ENCODE peak calls at places on chromosome 19, in eight cellular contexts. R is fibroblast of lung; B is GM23338; K is transverse colon; T is AG09309; D is activated CD8-positive, alpha-beta T cell treated with anti-CD3 and anti-CD28 coated beads for 36 hours; A is lung; U is NB4. O is an unnamed sample.

GRCh38 chr19:50427997-50428425 is 4.7 kb upstream of the MYBPC2 start:
- DNase-seq in D (no peak), U (no peak), K (peak), R (peak), B (peak), A (peak), T (no peak), O (peak)

GRCh38 chr19:14410054-14410774 is 8.9 kb downstream of the DDX39A start:
- DNase-seq in K (no peak), U (no peak), R (no peak), T (no peak), A (no peak), B (no peak), D (peak), O (no peak)

GRCh38 chr19:16153582-16154336 is 10.3 kb downstream of the HSH2D start:
- DNase-seq in D (peak), T (no peak), A (no peak), R (no peak), B (peak), U (peak), K (no peak), O (no peak)

GRCh38 chr19:42198676-42199439 is 18.6 kb downstream of the DEDD2 start:
- DNase-seq in A (no peak), B (peak), D (peak), T (no peak), K (peak), R (no peak), U (peak), O (peak)

GRCh38 chr19:51375504-51376221 is 3.2 kb upstream of the NKG7 start:
- DNase-seq in D (peak), T (no peak), U (peak), K (no peak), R (no peak), A (no peak), B (no peak), O (no peak)

GRCh38 chr19:33812388-33813330 is 16.0 kb downstream of the KCTD15 start:
- DNase-seq in A (no peak), R (no peak), B (no peak), T (no peak), D (no peak), K (no peak), U (no peak), O (no peak)

GRCh38 chr19:14152713-14153112 is 16.3 kb upstream of the ASF1B start:
- DNase-seq in A (no peak), K (no peak), T (no peak), R (no peak), B (no peak), D (no peak), U (no peak), O (no peak)

GRCh38 chr19:10551698-10552301 is 8.1 kb downstream of the ATG4D start:
- DNase-seq in K (peak), R (peak), U (peak), T (no peak), B (peak), D (peak), A (no peak), O (no peak)

GRCh38 chr19:32652893-32653625 is 21.9 kb downstream of the ANKRD27 start:
- DNase-seq in K (peak), B (no peak), T (no peak), A (peak), R (peak), U (no peak), D (no peak), O (no peak)

GRCh38 chr19:34985249-34986022 is 14.7 kb upstream of the GRAMD1A start:
- DNase-seq in D (peak), B (peak), U (no peak), T (no peak), K (no peak), R (peak), A (peak), O (no peak)
- TF ChIP-seq CTCF in D (no peak), B (no peak), U (no peak), T (no peak), K (no peak), R (no peak), A (no peak), O (no peak)

GRCh38 chr19:1412323-1412923 is 5.0 kb downstream of the DAZAP1 start:
- DNase-seq in A (no peak), B (no peak), K (no peak), U (no peak), D (no peak), R (no peak), T (no peak), O (no peak)
- TF ChIP-seq CTCF in A (no peak), B (no peak), K (no peak), U (no peak), D (no peak), R (no peak), T (no peak), O (no peak)

GRCh38 chr19:17294051-17294891 is 9.0 kb downstream of the ABHD8 start:
- DNase-seq in A (no peak), U (peak), B (peak), K (peak), R (no peak), D (peak), T (no peak), O (peak)

GRCh38 chr19:17296278-17296677 is 6.9 kb downstream of the ABHD8 start:
- DNase-seq in T (no peak), R (no peak), B (no peak), U (peak), A (no peak), K (no peak), D (peak), O (no peak)

GRCh38 chr19:17293605-17294004 is 9.6 kb downstream of the ABHD8 start:
- DNase-seq in B (no peak), R (no peak), K (no peak), T (no peak), U (no peak), A (no peak), D (no peak), O (no peak)

GRCh38 chr19:17289489-17289888 is 7.8 kb downstream of the ANKLE1 start:
- DNase-seq in T (peak), K (peak), A (peak), U (peak), B (peak), R (peak), D (peak), O (peak)

DNA sequence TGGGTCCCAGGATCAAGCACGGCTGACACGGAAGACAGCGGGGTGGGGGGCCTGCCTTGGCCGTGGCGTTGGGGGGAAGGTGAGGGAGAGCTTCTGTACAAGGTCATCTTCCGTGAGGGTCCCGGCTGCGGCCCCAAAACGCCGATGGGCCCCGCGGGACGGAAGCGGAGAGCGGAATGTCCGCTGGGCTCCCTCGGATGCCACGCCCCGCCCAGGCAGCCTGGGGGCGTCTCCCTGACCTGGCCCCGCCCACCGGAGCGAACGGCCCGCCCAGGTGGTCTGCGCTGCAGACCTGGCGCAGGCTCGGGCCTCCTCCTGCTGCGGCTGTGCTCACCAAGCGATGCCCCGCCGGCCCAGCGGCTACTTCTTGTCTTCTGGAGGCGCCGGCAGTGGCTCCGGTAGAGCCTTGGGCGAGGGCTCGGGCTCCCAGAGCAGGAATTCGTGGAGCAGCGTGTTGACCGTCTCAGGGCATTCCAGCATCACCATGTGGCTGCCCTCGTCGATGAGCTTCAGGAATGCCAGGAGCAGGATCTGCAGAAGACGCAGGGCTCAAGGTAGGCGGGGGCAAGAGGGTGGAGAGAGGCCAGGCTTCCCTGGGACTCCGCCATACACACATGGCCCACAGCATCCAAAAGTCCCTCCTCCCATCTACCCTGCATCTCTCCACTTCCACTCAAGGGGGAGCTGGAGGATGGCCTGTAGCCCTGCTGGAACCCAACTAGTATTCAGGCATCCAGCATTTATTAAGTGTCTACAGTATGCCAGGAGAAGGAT is 10.7 kb downstream of the ABHD8 start:
- DNase-seq in D (peak), A (peak), U (peak), B (peak), T (no peak), R (peak), K (peak), O (peak)
- TF ChIP-seq CTCF in D (peak), A (peak), U (peak), B (peak), T (peak), R (peak), K (peak), O (peak)

DNA sequence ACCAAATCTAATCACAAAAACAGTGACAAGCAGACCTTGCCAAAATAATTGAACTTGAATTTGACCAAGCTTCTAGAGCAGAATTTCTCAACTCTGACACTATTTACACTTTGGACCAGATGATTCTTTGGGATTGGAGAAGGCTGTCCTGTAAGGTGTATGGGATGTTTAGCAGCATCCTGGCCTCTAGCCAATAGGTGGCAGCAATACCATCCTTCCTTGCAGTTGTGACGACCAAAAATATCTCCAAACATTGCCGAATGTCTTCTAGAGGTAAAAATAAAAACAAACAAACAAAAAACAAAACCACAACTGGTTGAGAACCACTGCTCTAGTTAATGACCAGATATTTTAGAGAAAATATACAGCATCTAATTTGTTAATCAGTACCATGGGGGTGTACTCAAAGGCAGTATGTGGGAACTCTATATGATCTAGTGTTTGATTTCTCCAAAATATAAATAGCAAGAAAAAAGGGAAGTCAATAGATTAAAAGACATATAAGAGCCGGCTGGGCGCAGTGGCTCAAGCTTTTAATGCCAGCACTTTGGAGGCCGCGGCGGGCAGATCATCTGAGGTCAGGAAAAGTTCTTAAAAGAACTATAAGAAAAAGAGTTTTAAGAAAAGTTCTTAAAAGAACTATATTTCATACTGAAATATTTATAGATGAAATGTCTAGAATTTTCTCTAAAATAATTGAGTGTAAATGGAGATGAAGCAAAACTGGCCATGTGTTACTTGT is 60.9 kb upstream of the ZNF527 start:
- DNase-seq in K (no peak), U (peak), D (peak), R (no peak), A (no peak), B (peak), T (no peak), O (no peak)
- TF ChIP-seq CTCF in K (no peak), U (peak), D (peak), R (no peak), A (no peak), B (peak), T (no peak), O (no peak)

GRCh38 chr19:41025411-41025810 is 34.3 kb downstream of the CYP2B6 start:
- DNase-seq in D (no peak), K (no peak), R (no peak), B (no peak), U (no peak), T (no peak), A (no peak), O (no peak)

GRCh38 chr19:41029524-41030432 is 38.7 kb downstream of the CYP2B6 start:
- DNase-seq in T (no peak), R (no peak), U (no peak), K (no peak), D (no peak), A (no peak), B (no peak), O (no peak)

GRCh38 chr19:41027273-41027967 is 36.3 kb downstream of the CYP2B6 start:
- DNase-seq in A (no peak), R (no peak), K (no peak), D (no peak), U (no peak), B (no peak), T (no peak), O (no peak)

GRCh38 chr19:41023193-41023592 is 32.1 kb downstream of the CYP2B6 start:
- DNase-seq in U (no peak), R (no peak), D (no peak), K (no peak), B (peak), T (no peak), A (no peak), O (no peak)

DNA sequence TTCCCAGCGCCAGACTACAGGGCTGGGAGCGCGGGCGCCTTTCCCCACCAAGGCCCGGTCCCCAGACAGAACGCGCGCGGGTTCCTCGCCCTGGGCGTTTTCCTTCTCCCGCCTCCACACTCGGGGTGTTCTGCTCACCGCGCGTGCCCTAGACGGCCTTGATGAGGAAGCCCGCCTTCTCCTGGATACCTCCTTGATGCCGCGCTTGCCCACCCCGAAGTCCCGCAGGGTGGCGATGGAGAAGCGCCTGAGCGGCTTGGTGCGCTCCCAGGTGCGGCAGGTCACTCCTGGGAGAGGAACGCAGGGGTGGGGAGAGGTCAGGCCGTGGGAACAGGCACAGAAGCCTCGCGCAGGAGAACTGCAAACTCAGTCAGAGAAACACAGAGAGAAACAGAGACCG is 34.8 kb downstream of the CYP2B6 start:
- DNase-seq in T (no peak), U (no peak), D (no peak), R (no peak), K (no peak), B (peak), A (no peak), O (no peak)
- TF ChIP-seq CTCF in T (no peak), U (no peak), D (no peak), R (no peak), K (no peak), B (peak), A (no peak), O (no peak)

GRCh38 chr19:45638930-45639729 is at the start of gene EML2:
- DNase-seq in D (peak), B (peak), R (no peak), A (peak), T (no peak), U (peak), K (peak), O (peak)
- TF ChIP-seq CTCF in D (no peak), B (peak), R (peak), A (peak), T (peak), U (peak), K (no peak), O (peak)

DNA sequence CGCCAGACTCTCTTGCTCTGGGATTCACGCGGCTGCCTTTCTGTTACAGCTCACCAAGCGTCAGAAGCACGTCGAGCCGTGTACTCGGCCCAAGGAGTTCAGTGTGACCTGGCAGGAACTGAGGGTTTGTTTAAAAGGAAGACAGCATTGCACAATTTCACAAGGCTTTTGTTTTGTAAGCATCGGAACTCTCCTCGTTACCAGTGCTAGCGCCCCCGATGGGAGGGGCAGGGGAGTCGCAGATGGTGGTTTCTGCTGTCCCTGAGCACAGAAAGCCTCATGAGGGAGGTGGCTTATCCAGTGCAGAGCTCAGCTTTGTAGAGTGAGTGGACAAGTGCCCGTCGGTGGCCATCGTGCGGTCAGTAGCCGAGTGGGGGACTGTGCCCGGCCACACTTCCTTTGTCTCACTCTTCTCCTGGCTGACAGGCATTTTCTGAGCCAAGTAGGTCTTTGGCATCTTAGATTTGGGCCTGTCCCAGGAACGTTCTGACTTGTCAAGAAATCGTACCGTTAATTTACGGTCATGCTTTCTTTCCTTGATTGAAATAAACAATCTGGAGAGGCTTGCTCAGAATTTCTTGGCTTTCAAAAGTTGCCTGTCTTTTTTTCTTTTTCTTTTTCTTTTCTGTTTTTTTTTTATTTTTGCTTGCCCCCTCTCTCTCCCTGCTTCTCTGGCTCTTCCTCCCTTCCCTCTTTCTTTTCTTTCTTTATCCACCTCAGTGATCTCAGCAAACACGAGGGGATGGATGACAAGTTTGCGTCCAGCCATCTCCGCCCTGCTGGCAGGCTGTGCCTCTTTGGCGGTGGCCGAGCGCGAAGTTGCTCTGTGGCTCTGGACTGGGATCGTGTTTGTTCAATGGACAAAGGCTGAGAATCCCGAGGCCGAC is 7.7 kb downstream of the KDM4B start:
- DNase-seq in B (peak), U (peak), R (peak), T (peak), D (no peak), A (peak), K (peak), O (peak)
- TF ChIP-seq CTCF in B (peak), U (peak), R (peak), T (peak), D (no peak), A (no peak), K (no peak), O (no peak)

GRCh38 chr19:30842926-30843325 is 470.7 kb downstream of the ZNF536 start:
- DNase-seq in R (no peak), T (no peak), K (no peak), D (no peak), U (no peak), B (no peak), A (no peak), O (no peak)
- TF ChIP-seq CTCF in R (no peak), T (no peak), K (no peak), D (no peak), U (no peak), B (no peak), A (no peak), O (no peak)

DNA sequence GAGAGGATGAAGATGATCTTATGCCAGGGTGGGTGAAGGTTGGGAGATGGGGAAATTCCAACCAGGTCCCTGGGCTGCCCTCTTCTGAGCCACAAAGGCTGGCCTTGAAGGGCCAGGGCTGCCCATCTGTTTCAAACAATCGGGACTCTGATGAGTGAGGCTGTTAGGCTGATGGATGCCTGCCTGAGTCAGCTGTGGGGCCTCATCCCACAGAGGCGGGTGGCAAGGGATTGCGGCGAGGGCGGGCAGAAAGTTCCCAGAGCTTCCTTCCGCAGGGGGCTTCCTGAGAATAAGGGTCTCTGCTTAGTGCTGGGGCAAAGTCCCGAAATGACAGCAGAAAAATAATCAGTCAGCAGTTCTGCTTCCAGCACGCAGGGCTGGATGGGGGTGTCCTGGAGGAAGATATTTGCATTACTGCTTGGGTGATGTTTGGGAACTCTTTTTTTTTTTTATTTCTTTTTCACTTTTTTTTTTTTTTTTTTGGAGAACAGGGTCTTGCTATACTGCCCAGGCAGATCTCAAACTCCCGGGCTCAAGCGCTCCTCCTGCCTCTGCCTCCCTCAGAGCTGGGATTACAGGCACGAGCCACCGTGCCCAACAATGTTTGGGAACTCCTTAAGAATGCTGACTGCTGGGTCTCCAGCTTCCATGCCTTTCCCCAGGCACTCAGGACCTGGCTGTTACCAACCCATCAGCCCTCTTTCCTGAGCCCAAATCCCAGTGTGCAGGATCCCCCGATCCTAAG is 14.1 kb downstream of the SH3GL1 start:
- DNase-seq in A (no peak), U (no peak), R (no peak), T (no peak), K (no peak), D (no peak), B (no peak), O (no peak)
- TF ChIP-seq CTCF in A (no peak), U (no peak), R (peak), T (peak), K (no peak), D (no peak), B (no peak), O (no peak)

O was measured in GM10248.